ENCODE peak calls at places on chromosomes 1 and 21, in five cellular contexts. X, H, V, J and I are unnamed samples.

GRCh38 chr1:54955359-54955758 is 25.1 kb upstream of the TMEM61 start:
- DNase-seq in V (no peak), J (no peak), H (no peak), X (no peak), I (no peak)

GRCh38 chr1:33320619-33321165 is at the start of gene A3GALT2:
- DNase-seq in X (no peak), H (no peak), J (no peak), V (no peak), I (no peak)

GRCh38 chr21:46051379-46051770 is 46.5 kb upstream of the COL6A2 start:
- DNase-seq in J (no peak), H (no peak), X (no peak), V (no peak), I (no peak)

GRCh38 chr1:185567006-185567405 is 167.2 kb upstream of the HMCN1 start:
- DNase-seq in J (peak), V (no peak), X (no peak), H (no peak), I (no peak)

GRCh38 chr1:85297855-85298629 is 21.6 kb upstream of the BCL10 start:
- DNase-seq in J (no peak), X (peak), H (no peak), V (no peak), I (peak)

GRCh38 chr1:73180661-73181540 is 898.6 kb upstream of the NEGR1 start:
- DNase-seq in V (no peak), J (no peak), H (no peak), X (no peak), I (no peak)

GRCh38 chr1:173122958-173123852 is 72.5 kb upstream of the TNFSF18 start:
- DNase-seq in X (peak), H (peak), V (peak), J (peak), I (peak)

GRCh38 chr1:183956559-183957188 is 80.9 kb downstream of the COLGALT2 start:
- DNase-seq in H (no peak), J (peak), V (no peak), X (no peak), I (peak)

GRCh38 chr1:2173546-2174347 is 20.8 kb downstream of the FAAP20 start:
- DNase-seq in X (no peak), H (peak), J (no peak), V (peak), I (no peak)

GRCh38 chr1:20271498-20272400 is 18.9 kb upstream of the VWA5B1 start:
- DNase-seq in H (no peak), V (no peak), X (no peak), J (no peak), I (no peak)

GRCh38 chr1:183029591-183030000 is 6.4 kb downstream of the LAMC1 start:
- DNase-seq in V (no peak), X (no peak), H (no peak), J (no peak), I (no peak)

GRCh38 chr1:231055271-231055670 is 15.2 kb upstream of the FAM89A start:
- DNase-seq in V (no peak), J (no peak), H (no peak), X (no peak), I (no peak)

GRCh38 chr1:202023033-202023433 is 12.6 kb downstream of the ELF3 start:
- DNase-seq in J (no peak), X (peak), H (no peak), V (no peak), I (peak)

GRCh38 chr1:151993734-151994496 is at the start of gene S100A10:
- DNase-seq in V (peak), J (peak), X (peak), H (peak), I (no peak)

GRCh38 chr1:207822602-207823451 is 71.0 kb downstream of the CD46 start:
- DNase-seq in V (no peak), H (peak), X (peak), J (no peak), I (no peak)

GRCh38 chr1:162093095-162093494 is 23.6 kb downstream of the NOS1AP start:
- DNase-seq in X (no peak), J (no peak), V (no peak), H (no peak), I (no peak)

GRCh38 chr1:44135896-44136295 is 5.5 kb downstream of the KLF18 start:
- DNase-seq in X (no peak), H (no peak), V (no peak), J (no peak), I (no peak)

DNA sequence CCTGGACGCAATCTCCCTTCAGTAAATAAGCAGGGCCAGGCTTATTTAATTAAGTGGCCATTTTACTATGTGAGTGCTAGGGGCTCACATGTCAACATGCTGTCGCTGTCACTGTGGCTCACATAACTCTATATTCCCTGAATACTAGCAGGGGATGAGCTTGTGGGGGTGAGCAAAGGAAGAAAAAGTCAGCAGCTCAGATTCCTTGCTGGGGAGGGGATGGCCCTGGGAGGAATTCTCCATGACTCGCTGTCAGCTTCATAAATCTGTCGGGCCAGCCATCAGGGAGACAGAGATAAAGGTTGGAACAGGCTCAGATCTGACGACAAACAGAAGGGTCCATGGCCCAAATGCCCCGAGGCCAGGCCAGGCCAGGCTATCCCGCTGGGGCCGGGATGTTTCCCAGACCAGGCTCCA is 26.0 kb upstream of the PLEKHG5 start:
- DNase-seq in H (no peak), X (no peak), J (no peak), V (no peak), I (no peak)
- TF ChIP-seq POLR2AphosphoS5 in H (no peak), X (no peak), J (no peak), V (no peak), I (no peak)

DNA sequence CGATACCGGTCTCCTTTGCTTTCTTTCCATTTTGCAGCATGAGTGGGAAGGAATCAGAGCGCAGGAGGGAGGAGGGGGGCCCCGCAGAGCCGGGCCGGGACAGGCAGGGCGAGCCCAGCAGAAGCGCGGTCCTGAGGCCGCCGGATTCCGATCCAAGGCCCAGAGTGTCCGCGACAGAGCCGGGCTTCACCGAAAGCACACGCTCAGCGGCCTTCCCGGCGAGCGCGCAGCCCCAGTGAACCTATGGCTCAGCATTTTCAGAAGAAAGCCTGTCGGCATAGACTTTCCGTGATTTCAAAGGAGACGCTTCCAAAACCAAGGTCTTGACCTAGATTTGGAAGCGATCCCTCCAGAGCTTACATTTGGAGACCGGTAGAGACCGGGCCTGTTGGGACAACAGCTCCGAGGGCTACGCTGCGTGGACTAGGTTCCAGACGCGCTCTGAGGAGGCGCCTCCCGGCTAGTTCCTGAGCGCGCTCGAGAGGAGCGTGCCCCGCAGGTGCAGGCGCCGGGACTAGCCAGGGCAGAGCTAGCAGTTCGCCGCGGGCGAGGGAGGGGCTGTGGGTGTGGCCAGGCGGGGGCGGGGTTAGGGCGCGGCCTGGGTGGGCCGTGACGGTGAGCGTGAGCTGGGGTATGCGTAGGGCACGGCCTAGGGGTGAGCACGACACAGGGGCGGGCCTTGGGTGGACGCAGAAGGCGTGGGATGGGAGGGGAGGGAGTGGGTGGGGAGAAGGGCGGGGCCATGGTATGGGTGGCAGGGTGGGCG is 27.8 kb upstream of the PRSS38 start:
- DNase-seq in J (peak), X (peak), V (peak), H (peak), I (peak)
- TF ChIP-seq POLR2AphosphoS5 in J (no peak), X (peak), V (no peak), H (peak), I (peak)

DNA sequence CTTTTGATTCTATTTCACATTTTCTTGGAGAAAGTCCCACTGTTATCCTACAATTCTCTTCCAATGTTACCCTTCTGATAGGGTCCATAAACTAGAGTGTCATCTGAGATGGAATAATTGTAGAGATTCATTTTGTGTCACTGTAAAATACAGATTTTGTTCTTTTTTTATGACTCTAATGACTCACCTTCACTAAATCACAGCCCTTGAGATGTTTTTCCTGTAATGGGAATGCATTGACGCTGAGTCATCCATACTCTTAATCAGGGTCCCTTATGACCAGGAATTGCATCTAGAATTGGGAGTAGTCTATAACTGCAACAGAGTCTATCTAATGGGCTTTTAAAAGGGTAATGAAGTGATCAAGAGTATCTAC is 315.5 kb downstream of the TGFB2 start:
- DNase-seq in J (no peak), H (no peak), X (no peak), V (no peak), I (peak)
- TF ChIP-seq POLR2AphosphoS5 in J (no peak), H (no peak), X (no peak), V (no peak), I (no peak)

GRCh38 chr1:26315874-26316850 is 1.6 kb upstream of the CD52 start:
- DNase-seq in H (peak), X (no peak), V (no peak), J (no peak), I (no peak)

GRCh38 chr1:26320896-26321295 is 3.1 kb downstream of the CD52 start:
- DNase-seq in J (no peak), X (no peak), H (no peak), V (no peak), I (no peak)

GRCh38 chr1:26318338-26319064 is 743 bp downstream of the CD52 start:
- DNase-seq in X (no peak), V (no peak), H (no peak), J (no peak), I (no peak)

GRCh38 chr1:26317143-26317542 is 615 bp upstream of the CD52 start:
- DNase-seq in V (no peak), H (no peak), X (no peak), J (no peak), I (no peak)

DNA sequence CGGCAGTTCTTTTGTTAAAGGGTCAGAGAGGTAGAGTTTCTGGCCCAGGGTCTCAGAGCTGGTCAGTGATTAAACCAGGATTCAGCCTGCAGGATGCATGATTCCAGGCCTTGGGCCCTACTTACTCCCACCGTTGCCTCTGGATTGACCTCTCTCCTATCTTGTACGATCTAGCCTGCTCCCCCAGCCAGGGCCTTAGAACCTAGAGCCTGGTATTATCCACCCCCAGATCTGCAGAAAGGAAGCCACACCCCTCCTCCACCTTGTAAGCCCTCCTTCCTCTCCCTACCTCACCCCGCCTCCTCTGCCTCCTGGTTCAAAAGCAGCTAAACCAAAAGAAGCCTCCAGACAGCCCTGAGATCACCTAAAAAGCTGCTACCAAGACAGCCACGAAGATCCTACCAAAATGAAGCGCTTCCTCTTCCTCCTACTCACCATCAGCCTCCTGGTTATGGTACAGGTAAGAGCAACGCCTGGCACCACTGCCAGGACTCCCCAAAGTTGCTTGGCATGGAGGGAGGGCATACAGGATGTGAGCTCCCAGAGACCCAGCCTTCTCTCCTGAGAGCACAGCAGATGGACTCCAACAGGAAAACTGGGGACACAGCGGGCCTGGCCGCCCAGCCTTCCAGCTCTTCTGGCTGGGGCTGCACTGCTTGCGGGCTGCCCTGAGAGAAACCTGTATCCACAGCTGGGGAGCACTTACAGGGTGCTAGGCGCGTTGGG is at the start of gene CD52:
- DNase-seq in V (no peak), H (peak), J (peak), X (peak), I (no peak)
- TF ChIP-seq POLR2AphosphoS5 in V (no peak), H (no peak), J (no peak), X (peak), I (no peak)

GRCh38 chr1:154323493-154323892 is 1.8 kb upstream of the ATP8B2 start:
- DNase-seq in V (no peak), H (no peak), X (no peak), J (no peak), I (no peak)

GRCh38 chr1:154325583-154326545 is 539 bp downstream of the ATP8B2 start:
- DNase-seq in V (peak), J (peak), H (peak), X (peak), I (no peak)

GRCh38 chr1:154326546-154327465 is 1.5 kb downstream of the ATP8B2 start:
- DNase-seq in X (no peak), V (no peak), H (no peak), J (no peak), I (no peak)

GRCh38 chr1:154324241-154324640 is 1.1 kb upstream of the ATP8B2 start:
- DNase-seq in J (no peak), H (no peak), X (no peak), V (no peak), I (no peak)

DNA sequence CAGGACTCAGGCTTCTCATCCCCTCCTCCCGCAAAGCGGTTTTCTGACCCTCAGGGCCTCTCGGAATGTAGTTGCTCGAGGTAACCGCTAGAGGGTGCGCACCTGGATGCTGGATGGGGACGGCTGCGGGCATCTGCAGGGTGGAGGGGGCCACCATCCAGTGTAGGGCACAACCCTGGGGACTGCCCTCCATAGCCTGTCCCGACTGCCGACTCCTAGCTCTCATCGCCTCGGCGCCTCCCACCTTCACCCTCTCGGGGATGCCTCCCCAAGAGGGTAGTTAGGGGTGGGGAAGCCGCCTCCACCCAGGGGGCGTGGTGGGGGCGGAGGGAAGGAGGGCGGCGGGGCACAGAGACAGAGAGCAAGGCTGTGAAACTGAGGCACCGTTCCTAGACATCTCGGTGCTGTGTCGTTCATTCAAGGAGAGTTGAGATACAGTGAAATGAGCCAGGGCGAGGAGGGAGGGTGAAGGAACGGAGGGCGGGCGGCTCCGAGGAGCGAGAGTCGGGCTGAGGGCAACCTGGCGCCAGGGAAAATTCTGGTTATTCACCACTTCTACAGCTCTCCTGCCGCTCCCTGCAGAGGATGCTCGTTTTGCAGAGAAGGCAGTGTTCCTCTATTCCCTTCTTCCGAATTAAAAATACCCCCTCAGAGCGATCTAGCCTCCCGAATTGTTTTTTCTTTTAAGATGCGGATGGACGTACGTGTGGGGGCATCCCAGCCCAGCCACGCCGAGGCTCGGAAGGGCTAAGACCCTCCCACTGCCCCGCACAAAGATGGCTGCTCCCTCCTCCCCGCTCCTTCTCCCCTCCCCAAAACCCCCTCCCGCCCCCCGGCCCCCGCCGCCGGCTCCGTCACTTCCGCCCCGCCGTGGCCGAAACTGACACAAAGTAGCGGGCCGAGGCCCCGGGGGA is at the start of gene ATP8B2:
- DNase-seq in V (peak), J (peak), X (peak), H (peak), I (peak)
- TF ChIP-seq POLR2AphosphoS5 in V (peak), J (no peak), X (peak), H (peak), I (no peak)

DNA sequence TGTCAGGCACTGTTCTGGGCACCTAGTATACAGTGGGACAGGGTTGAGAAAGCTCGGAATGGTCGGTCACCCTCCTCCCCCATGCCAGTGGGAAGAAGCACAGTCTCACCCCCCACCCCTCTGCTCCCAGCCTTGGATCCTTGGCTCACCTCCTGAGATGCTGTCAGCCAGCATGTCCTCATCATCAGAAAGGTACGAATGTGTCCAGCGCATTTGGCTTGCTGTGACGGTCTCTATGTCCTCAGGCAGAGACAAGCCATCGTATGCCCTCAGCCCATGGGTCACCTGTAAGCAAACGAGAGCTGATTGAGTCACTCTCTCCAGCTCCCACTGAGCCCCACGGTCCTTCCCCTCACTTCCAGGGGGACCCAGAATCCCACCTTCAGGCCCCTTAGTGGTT is 41.1 kb downstream of the HSPG2 start:
- DNase-seq in X (no peak), J (no peak), V (no peak), H (no peak), I (no peak)
- TF ChIP-seq POLR2AphosphoS5 in X (no peak), J (no peak), V (no peak), H (no peak), I (no peak)

GRCh38 chr21:14078746-14079375 is 131.9 kb downstream of the LIPI start:
- DNase-seq in V (no peak), H (no peak), J (no peak), X (no peak), I (no peak)
- TF ChIP-seq POLR2AphosphoS5 in V (no peak), H (no peak), J (no peak), X (no peak), I (no peak)

GRCh38 chr1:155127672-155128468 is at the start of gene EFNA1:
- DNase-seq in X (peak), H (peak), J (no peak), V (peak), I (no peak)
- TF ChIP-seq POLR2AphosphoS5 in X (peak), H (no peak), J (no peak), V (no peak), I (peak)

GRCh38 chr1:5709976-5710375 is 282.2 kb downstream of the NPHP4 start:
- DNase-seq in H (no peak), V (no peak), J (peak), X (no peak), I (no peak)

GRCh38 chr1:5711079-5711478 is 281.1 kb downstream of the NPHP4 start:
- DNase-seq in X (no peak), J (no peak), V (no peak), H (no peak), I (no peak)

GRCh38 chr1:5716126-5716525 is 276.1 kb downstream of the NPHP4 start:
- DNase-seq in J (no peak), V (no peak), X (peak), H (no peak), I (no peak)

GRCh38 chr1:5711956-5712645 is 280.1 kb downstream of the NPHP4 start:
- DNase-seq in X (no peak), H (no peak), V (no peak), J (no peak), I (no peak)

GRCh38 chr1:5713101-5713820 is 279.0 kb downstream of the NPHP4 start:
- DNase-seq in V (no peak), J (no peak), X (peak), H (no peak), I (no peak)
- TF ChIP-seq POLR2AphosphoS5 in V (no peak), J (no peak), X (no peak), H (no peak), I (no peak)

GRCh38 chr1:181179980-181180964 is 91.8 kb downstream of the IER5 start:
- DNase-seq in X (no peak), V (peak), J (peak), H (peak), I (no peak)
- TF ChIP-seq POLR2AphosphoS5 in X (peak), V (no peak), J (no peak), H (no peak), I (no peak)